ENCODE peak calls at places on chromosomes 4 and X, in six cellular contexts. One of them, this sample, is unnamed.
A peak's percentile ranks its signal among the peaks of the same experiment; 100 is the strongest.

GRCh38 chr4:185638548-185639301 is 103.4 kb upstream of the PDLIM3 start:
- ATAC-seq in A549: no peak
- ATAC-seq in K562: no peak
- ATAC-seq in GM12878: no peak
- ATAC-seq in HepG2: no peak
- ATAC-seq in upper lobe of left lung: peak; percentile 16
- ATAC-seq in this sample: peak; percentile 35

GRCh38 chr4:159292137-159292896 is 189.4 kb downstream of the RAPGEF2 start:
- ATAC-seq in A549: no peak
- ATAC-seq in K562: peak; percentile 48
- ATAC-seq in GM12878: no peak
- ATAC-seq in HepG2: peak; percentile 53
- ATAC-seq in upper lobe of left lung: no peak
- ATAC-seq in this sample: no peak

GRCh38 chrX:15619053-15619772 is 18.5 kb upstream of the ACE2 start:
- ATAC-seq in A549: peak; percentile 43
- ATAC-seq in K562: no peak
- ATAC-seq in GM12878: no peak
- ATAC-seq in HepG2: no peak
- ATAC-seq in upper lobe of left lung: no peak
- ATAC-seq in this sample: no peak

GRCh38 chr4:82833696-82834313 is 35.2 kb upstream of the SCD5 start:
- ATAC-seq in A549: peak; percentile 89
- ATAC-seq in K562: peak; percentile 56
- ATAC-seq in GM12878: no peak
- ATAC-seq in HepG2: peak; percentile 75
- ATAC-seq in upper lobe of left lung: no peak
- ATAC-seq in this sample: peak; percentile 86

GRCh38 chr4:136458326-136458725 is 1074.0 kb downstream of the PCDH18 start:
- ATAC-seq in A549: no peak
- ATAC-seq in K562: no peak
- ATAC-seq in GM12878: peak; percentile 25
- ATAC-seq in HepG2: no peak
- ATAC-seq in upper lobe of left lung: no peak
- ATAC-seq in this sample: no peak

GRCh38 chrX:9786839-9787635 is 808 bp downstream of the SHROOM2 start:
- ATAC-seq in A549: peak; percentile 17
- ATAC-seq in K562: no peak
- ATAC-seq in GM12878: no peak
- ATAC-seq in HepG2: peak; percentile 50
- ATAC-seq in upper lobe of left lung: no peak
- ATAC-seq in this sample: no peak

GRCh38 chrX:1521459-1521956 is 15.5 kb downstream of the P2RY8 start:
- ATAC-seq in A549: peak; percentile 56
- ATAC-seq in K562: peak; percentile 46
- ATAC-seq in GM12878: peak; percentile 92
- ATAC-seq in HepG2: peak; percentile 44
- ATAC-seq in upper lobe of left lung: no peak
- ATAC-seq in this sample: no peak

GRCh38 chr4:189917161-189917891 is 23.3 kb upstream of the FRG1 start:
- ATAC-seq in A549: no peak
- ATAC-seq in K562: no peak
- ATAC-seq in GM12878: no peak
- ATAC-seq in HepG2: no peak
- ATAC-seq in upper lobe of left lung: no peak
- ATAC-seq in this sample: no peak

GRCh38 chr4:55437356-55437796 is 41.6 kb downstream of the TMEM165 start:
- ATAC-seq in A549: peak; percentile 48
- ATAC-seq in K562: peak; percentile 80
- ATAC-seq in GM12878: no peak
- ATAC-seq in HepG2: peak; percentile 76
- ATAC-seq in upper lobe of left lung: no peak
- ATAC-seq in this sample: no peak

GRCh38 chr4:47193179-47193578 is 161.8 kb downstream of the GABRB1 start:
- ATAC-seq in A549: no peak
- ATAC-seq in K562: no peak
- ATAC-seq in GM12878: no peak
- ATAC-seq in HepG2: no peak
- ATAC-seq in upper lobe of left lung: no peak
- ATAC-seq in this sample: no peak

GRCh38 chr4:144732584-144733130 is 86.7 kb downstream of the HHIP start:
- ATAC-seq in A549: no peak
- ATAC-seq in K562: no peak
- ATAC-seq in GM12878: no peak
- ATAC-seq in HepG2: no peak
- ATAC-seq in upper lobe of left lung: no peak
- ATAC-seq in this sample: no peak

GRCh38 chrX:17032351-17032750 is 85.9 kb downstream of the REPS2 start:
- ATAC-seq in A549: peak; percentile 28
- ATAC-seq in K562: no peak
- ATAC-seq in GM12878: no peak
- ATAC-seq in HepG2: no peak
- ATAC-seq in upper lobe of left lung: peak; percentile 80
- ATAC-seq in this sample: peak; percentile 69

GRCh38 chr4:186688150-186688943 is 35.3 kb downstream of the FAT1 start:
- ATAC-seq in A549: no peak
- ATAC-seq in K562: no peak
- ATAC-seq in GM12878: no peak
- ATAC-seq in HepG2: no peak
- ATAC-seq in upper lobe of left lung: no peak
- ATAC-seq in this sample: no peak

GRCh38 chrX:49995795-49996455 is 73.5 kb downstream of the CLCN5 start:
- ATAC-seq in A549: peak; percentile 19
- ATAC-seq in K562: no peak
- ATAC-seq in GM12878: no peak
- ATAC-seq in HepG2: no peak
- ATAC-seq in upper lobe of left lung: no peak
- ATAC-seq in this sample: no peak

GRCh38 chrX:103396660-103397059 is 20.3 kb downstream of the BEX3 start:
- ATAC-seq in A549: no peak
- ATAC-seq in K562: no peak
- ATAC-seq in GM12878: no peak
- ATAC-seq in HepG2: no peak
- ATAC-seq in upper lobe of left lung: no peak
- ATAC-seq in this sample: no peak

GRCh38 chr4:101000496-101000895 is 346.8 kb downstream of the PPP3CA start:
- ATAC-seq in A549: no peak
- ATAC-seq in K562: no peak
- ATAC-seq in GM12878: no peak
- ATAC-seq in HepG2: no peak
- ATAC-seq in upper lobe of left lung: no peak
- ATAC-seq in this sample: no peak

DNA sequence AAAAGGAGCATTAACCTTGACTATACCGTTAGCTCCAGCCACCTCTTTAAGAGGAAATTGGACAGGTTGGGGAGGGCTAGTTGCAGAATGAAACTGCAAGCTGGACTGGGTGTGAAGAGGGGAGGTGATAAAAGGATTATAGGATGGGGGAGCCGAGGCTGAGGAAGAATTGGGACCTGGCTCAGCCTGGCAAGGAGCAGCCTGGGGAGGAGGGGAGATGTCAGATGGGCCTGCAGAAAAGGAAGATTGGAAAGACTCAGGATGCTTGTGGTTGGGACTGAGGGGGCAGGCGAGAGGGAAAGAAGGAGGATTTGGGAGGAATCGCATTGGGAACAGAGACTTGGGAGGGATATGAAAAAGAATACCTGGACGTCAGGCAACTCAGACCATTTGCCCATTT is 351.7 kb downstream of the PPP3CA start:
- ATAC-seq in A549: no peak
- ATAC-seq in K562: no peak
- ATAC-seq in GM12878: no peak
- ATAC-seq in HepG2: no peak
- ATAC-seq in upper lobe of left lung: no peak
- ATAC-seq in this sample: no peak
- TF ChIP-seq EP300 in A549: no peak
- TF ChIP-seq EP300 in K562: no peak
- TF ChIP-seq EP300 in GM12878: no peak
- TF ChIP-seq EP300 in HepG2: no peak
- TF ChIP-seq EP300 in upper lobe of left lung: no peak
- TF ChIP-seq EP300 in this sample: no peak

GRCh38 chr4:66647915-66648314 is 897.4 kb downstream of the CENPC start:
- ATAC-seq in A549: no peak
- ATAC-seq in K562: no peak
- ATAC-seq in GM12878: no peak
- ATAC-seq in HepG2: no peak
- ATAC-seq in upper lobe of left lung: no peak
- ATAC-seq in this sample: no peak

GRCh38 chr4:66647468-66647867 is 897.8 kb downstream of the CENPC start:
- ATAC-seq in A549: no peak
- ATAC-seq in K562: no peak
- ATAC-seq in GM12878: no peak
- ATAC-seq in HepG2: no peak
- ATAC-seq in upper lobe of left lung: no peak
- ATAC-seq in this sample: no peak

GRCh38 chr4:66653937-66654336 is 891.4 kb downstream of the CENPC start:
- ATAC-seq in A549: no peak
- ATAC-seq in K562: no peak
- ATAC-seq in GM12878: no peak
- ATAC-seq in HepG2: no peak
- ATAC-seq in upper lobe of left lung: no peak
- ATAC-seq in this sample: no peak

DNA sequence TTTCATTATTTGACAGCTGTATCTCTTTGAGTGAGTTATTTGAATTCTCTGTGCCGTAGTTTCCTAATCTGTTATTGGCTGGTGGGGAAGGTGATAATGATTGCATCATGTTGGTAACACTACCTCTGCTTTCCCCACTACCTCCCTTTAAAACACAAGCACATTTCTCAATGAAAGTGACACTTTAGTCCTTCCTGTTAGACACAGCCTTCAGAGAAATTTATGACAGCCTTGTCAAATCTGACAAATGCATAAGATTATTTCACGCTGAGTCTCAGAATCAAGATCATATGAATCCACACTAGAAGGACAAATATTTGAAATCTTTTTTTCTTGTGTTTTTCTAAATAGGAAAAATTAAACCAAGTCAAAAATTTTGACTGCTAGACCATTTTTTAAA is 896.1 kb downstream of the CENPC start:
- ATAC-seq in A549: no peak
- ATAC-seq in K562: no peak
- ATAC-seq in GM12878: no peak
- ATAC-seq in HepG2: no peak
- ATAC-seq in upper lobe of left lung: no peak
- ATAC-seq in this sample: no peak
- TF ChIP-seq EP300 in A549: no peak
- TF ChIP-seq EP300 in K562: no peak
- TF ChIP-seq EP300 in GM12878: no peak
- TF ChIP-seq EP300 in HepG2: no peak
- TF ChIP-seq EP300 in upper lobe of left lung: no peak
- TF ChIP-seq EP300 in this sample: no peak

GRCh38 chrX:131270085-131270484 is 19.0 kb downstream of the IGSF1 start:
- ATAC-seq in A549: no peak
- ATAC-seq in K562: no peak
- ATAC-seq in GM12878: no peak
- ATAC-seq in HepG2: no peak
- ATAC-seq in upper lobe of left lung: no peak
- ATAC-seq in this sample: no peak

GRCh38 chrX:131262738-131263679 is 26.1 kb downstream of the IGSF1 start:
- ATAC-seq in A549: peak; percentile 93
- ATAC-seq in K562: peak; percentile 99
- ATAC-seq in GM12878: peak; percentile 83
- ATAC-seq in HepG2: peak; percentile 94
- ATAC-seq in upper lobe of left lung: no peak
- ATAC-seq in this sample: no peak

GRCh38 chrX:131262200-131262599 is 26.9 kb downstream of the IGSF1 start:
- ATAC-seq in A549: no peak
- ATAC-seq in K562: no peak
- ATAC-seq in GM12878: no peak
- ATAC-seq in HepG2: no peak
- ATAC-seq in upper lobe of left lung: no peak
- ATAC-seq in this sample: no peak

GRCh38 chrX:131264053-131264452 is 25.1 kb downstream of the IGSF1 start:
- ATAC-seq in A549: no peak
- ATAC-seq in K562: no peak
- ATAC-seq in GM12878: no peak
- ATAC-seq in HepG2: peak; percentile 46
- ATAC-seq in upper lobe of left lung: no peak
- ATAC-seq in this sample: no peak

DNA sequence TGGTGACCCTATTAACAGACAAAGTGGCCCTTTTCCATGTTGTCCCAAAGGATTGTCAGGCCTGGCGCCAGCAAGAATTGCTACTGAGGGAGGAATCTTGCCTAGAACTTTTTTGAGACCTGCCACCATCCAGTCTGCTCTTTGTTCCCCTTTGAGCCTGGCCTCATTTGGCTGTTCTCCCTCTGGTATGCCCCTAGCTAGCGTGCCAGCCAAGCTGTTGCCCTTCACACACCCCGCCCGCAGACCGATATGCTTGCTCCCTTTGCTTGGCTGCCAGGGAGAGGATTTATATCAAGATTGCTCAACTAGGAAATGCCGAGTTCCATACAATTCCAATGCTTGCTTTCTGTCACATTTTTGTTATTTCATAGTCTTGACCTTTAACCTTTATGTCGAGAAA is 24.4 kb downstream of the IGSF1 start:
- ATAC-seq in A549: no peak
- ATAC-seq in K562: no peak
- ATAC-seq in GM12878: no peak
- ATAC-seq in HepG2: no peak
- ATAC-seq in upper lobe of left lung: no peak
- ATAC-seq in this sample: no peak
- TF ChIP-seq EP300 in A549: no peak
- TF ChIP-seq EP300 in K562: no peak
- TF ChIP-seq EP300 in GM12878: no peak
- TF ChIP-seq EP300 in HepG2: no peak
- TF ChIP-seq EP300 in upper lobe of left lung: no peak
- TF ChIP-seq EP300 in this sample: no peak

GRCh38 chr4:151582098-151582497 is 173.1 kb downstream of the FHIP1A start:
- ATAC-seq in A549: no peak
- ATAC-seq in K562: no peak
- ATAC-seq in GM12878: no peak
- ATAC-seq in HepG2: no peak
- ATAC-seq in upper lobe of left lung: no peak
- ATAC-seq in this sample: no peak

GRCh38 chr4:151576627-151577026 is 167.7 kb downstream of the FHIP1A start:
- ATAC-seq in A549: no peak
- ATAC-seq in K562: no peak
- ATAC-seq in GM12878: no peak
- ATAC-seq in HepG2: no peak
- ATAC-seq in upper lobe of left lung: no peak
- ATAC-seq in this sample: no peak

GRCh38 chr4:151584101-151584500 is 175.1 kb downstream of the FHIP1A start:
- ATAC-seq in A549: no peak
- ATAC-seq in K562: no peak
- ATAC-seq in GM12878: no peak
- ATAC-seq in HepG2: no peak
- ATAC-seq in upper lobe of left lung: no peak
- ATAC-seq in this sample: no peak

GRCh38 chr4:151583188-151583587 is 174.2 kb downstream of the FHIP1A start:
- ATAC-seq in A549: no peak
- ATAC-seq in K562: no peak
- ATAC-seq in GM12878: no peak
- ATAC-seq in HepG2: no peak
- ATAC-seq in upper lobe of left lung: no peak
- ATAC-seq in this sample: no peak

DNA sequence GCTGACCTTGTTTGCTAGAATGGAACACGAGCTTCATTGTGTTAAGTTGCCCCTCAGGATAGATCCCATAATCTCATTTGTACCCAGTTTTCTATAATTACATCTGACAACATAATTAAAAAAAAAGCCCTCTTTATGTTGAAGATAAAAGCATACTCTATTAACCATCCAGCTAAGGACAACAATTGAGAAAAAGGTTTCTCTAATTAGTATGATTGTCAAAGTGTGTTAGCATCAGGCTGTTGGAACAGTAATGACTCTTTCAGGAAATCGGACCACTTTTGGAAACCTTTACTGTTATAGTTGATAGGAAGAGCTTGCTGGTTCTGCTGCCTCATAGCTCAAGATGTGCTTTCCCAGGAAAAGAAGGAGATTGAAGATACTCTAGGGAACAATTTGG is 172.6 kb downstream of the FHIP1A start:
- ATAC-seq in A549: no peak
- ATAC-seq in K562: no peak
- ATAC-seq in GM12878: no peak
- ATAC-seq in HepG2: no peak
- ATAC-seq in upper lobe of left lung: no peak
- ATAC-seq in this sample: no peak
- TF ChIP-seq EP300 in A549: no peak
- TF ChIP-seq EP300 in K562: no peak
- TF ChIP-seq EP300 in GM12878: no peak
- TF ChIP-seq EP300 in HepG2: no peak
- TF ChIP-seq EP300 in upper lobe of left lung: no peak
- TF ChIP-seq EP300 in this sample: no peak